ENCODE peak calls at places on chromosomes 6 and 20, in four cellular contexts. U is kidney glomerular epithelial cell, P is amniotic stem cell, O is GM10248. L is an unnamed sample.

GRCh38 chr20:48789185-48789668 is 38.6 kb downstream of the PREX1 start:
- DNase-seq in O (no peak), P (no peak), U (no peak), L (no peak)

GRCh38 chr6:117919775-117920492 is 12.9 kb downstream of the SLC35F1 start:
- DNase-seq in O (no peak), P (no peak), U (no peak), L (no peak)

GRCh38 chr20:62433655-62434054 is 6.3 kb upstream of the RBBP8NL start:
- DNase-seq in P (no peak), O (no peak), U (no peak), L (no peak)

GRCh38 chr6:125658759-125659431 is 90.5 kb upstream of the HEY2 start:
- DNase-seq in P (no peak), U (peak; percentile 6), O (no peak), L (no peak)

GRCh38 chr6:63750400-63750799 is 114.8 kb downstream of the PHF3 start:
- DNase-seq in O (no peak), U (no peak), P (no peak), L (no peak)

GRCh38 chr6:34414999-34415858 is 10.6 kb downstream of the RPS10 start:
- DNase-seq in U (peak; percentile 43), O (peak; percentile 55), P (no peak), L (peak; percentile 64)

GRCh38 chr6:34157851-34158250 is 12.0 kb upstream of the GRM4 start:
- DNase-seq in U (no peak), O (no peak), P (no peak), L (no peak)

GRCh38 chr6:88983532-88983931 is 20.1 kb upstream of the RNGTT start:
- DNase-seq in O (no peak), P (no peak), U (peak; percentile 37), L (peak; percentile 35)

GRCh38 chr6:69719602-69720193 is 77.1 kb downstream of the LMBRD1 start:
- DNase-seq in O (peak; percentile 16), U (peak; percentile 30), P (peak; percentile 9), L (peak; percentile 10)

GRCh38 chr6:107657755-107658461 is 166.2 kb downstream of the SCML4 start:
- DNase-seq in P (peak; percentile 37), U (peak; percentile 12), O (peak; percentile 67), L (peak; percentile 72)

GRCh38 chr6:158322724-158323560 is 10.7 kb downstream of the TULP4 start:
- DNase-seq in P (no peak), U (peak; percentile 57), O (peak; percentile 41), L (peak; percentile 24)

GRCh38 chr6:130365166-130366010 is 429 bp upstream of the TMEM200A start:
- DNase-seq in O (peak; percentile 70), U (peak; percentile 13), P (peak; percentile 62), L (peak; percentile 65)

GRCh38 chr6:107716688-107717089 is 107.4 kb downstream of the SCML4 start:
- DNase-seq in U (no peak), P (no peak), O (peak; percentile 39), L (no peak)

GRCh38 chr6:159427335-159427734 is 258.1 kb downstream of the FNDC1 start:
- DNase-seq in P (no peak), O (no peak), U (no peak), L (no peak)

GRCh38 chr20:46923550-46923949 is 28.9 kb downstream of the EYA2 start:
- DNase-seq in U (peak; percentile 24), P (no peak), O (no peak), L (no peak)

GRCh38 chr6:53983301-53983700 is 127.9 kb upstream of the MLIP start:
- DNase-seq in O (no peak), U (no peak), P (no peak), L (no peak)